ENCODE peak calls at places on chromosomes 11 and 22, in four cellular contexts. O, R, Q and I are unnamed samples.

GRCh38 chr11:111846640-111847039 is 24.7 kb downstream of the ALG9 start:
- DNase-seq in O (no peak), R (no peak), Q (no peak), I (no peak)

GRCh38 chr11:65960824-65961266 is 689 bp upstream of the SART1 start:
- DNase-seq in O (no peak), R (no peak), Q (no peak), I (no peak)

GRCh38 chr11:61477734-61478148 is 30.8 kb upstream of the LRRC10B start:
- DNase-seq in O (no peak), R (no peak), Q (peak), I (peak)

GRCh38 chr11:32706985-32707736 is 87.3 kb downstream of the CCDC73 start:
- DNase-seq in O (peak), R (no peak), Q (no peak), I (no peak)

GRCh38 chr11:11618973-11619435 is 2.8 kb downstream of the GALNT18 start:
- DNase-seq in O (no peak), R (no peak), Q (no peak), I (no peak)

GRCh38 chr22:46180370-46181137 is 30.2 kb downstream of the PPARA start:
- DNase-seq in O (no peak), R (no peak), Q (no peak), I (no peak)

GRCh38 chr11:15123849-15124248 is 9.1 kb downstream of the INSC start:
- DNase-seq in O (no peak), R (no peak), Q (no peak), I (no peak)

GRCh38 chr11:96465537-96465936 is 75.7 kb downstream of the JRKL start:
- DNase-seq in O (no peak), R (no peak), Q (no peak), I (no peak)

GRCh38 chr11:65572356-65573043 is at the start of gene FAM89B:
- DNase-seq in O (no peak), R (peak), Q (peak), I (peak)

GRCh38 chr22:23834830-23835772 is 3.7 kb downstream of the DERL3 start:
- DNase-seq in O (no peak), R (no peak), Q (peak), I (no peak)

GRCh38 chr22:17785185-17786184 is 11.2 kb upstream of the BID start:
- DNase-seq in O (no peak), R (no peak), Q (peak), I (peak)

GRCh38 chr11:46315783-46316563 is 31.3 kb upstream of the DGKZ start:
- DNase-seq in O (no peak), R (no peak), Q (peak), I (no peak)

GRCh38 chr11:134531331-134532135 is 119.5 kb upstream of the B3GAT1 start:
- DNase-seq in O (no peak), R (peak), Q (no peak), I (peak)

GRCh38 chr11:112478806-112479205 is 218.1 kb upstream of the PLET1 start:
- DNase-seq in O (no peak), R (no peak), Q (no peak), I (no peak)

GRCh38 chr11:79244805-79245197 is 196.0 kb downstream of the TENM4 start:
- DNase-seq in O (no peak), R (no peak), Q (no peak), I (no peak)

GRCh38 chr11:61092280-61092766 is 10.0 kb upstream of the CD5 start:
- DNase-seq in O (no peak), R (no peak), Q (no peak), I (no peak)

GRCh38 chr11:115613986-115614625 is 109.9 kb upstream of the CADM1 start:
- DNase-seq in O (no peak), R (no peak), Q (no peak), I (no peak)

GRCh38 chr11:114296979-114297372 is 777 bp downstream of the NNMT start:
- DNase-seq in O (no peak), R (no peak), Q (no peak), I (no peak)

GRCh38 chr22:46501701-46502100 is 35.7 kb downstream of the CELSR1 start:
- DNase-seq in O (peak), R (no peak), Q (no peak), I (no peak)

GRCh38 chr11:126358763-126359160 is 3.3 kb downstream of the ST3GAL4 start:
- DNase-seq in O (no peak), R (no peak), Q (no peak), I (no peak)

GRCh38 chr11:6353367-6353987 is 33.2 kb upstream of the CAVIN3 start:
- DNase-seq in O (no peak), R (peak), Q (peak), I (peak)

GRCh38 chr22:44724416-44724815 is 22.4 kb downstream of the PRR5 start:
- DNase-seq in O (no peak), R (no peak), Q (no peak), I (no peak)

GRCh38 chr11:114132427-114132826 is 72.9 kb downstream of the ZBTB16 start:
- DNase-seq in O (no peak), R (no peak), Q (no peak), I (no peak)

GRCh38 chr11:62069961-62070919 is 53.6 kb upstream of the INCENP start:
- DNase-seq in O (no peak), R (no peak), Q (no peak), I (no peak)

GRCh38 chr11:46003647-46004046 is 81.2 kb downstream of the LARGE2 start:
- DNase-seq in O (peak), R (no peak), Q (no peak), I (no peak)

GRCh38 chr11:98601181-98601773 is 419.5 kb upstream of the CNTN5 start:
- DNase-seq in O (no peak), R (no peak), Q (no peak), I (no peak)

DNA sequence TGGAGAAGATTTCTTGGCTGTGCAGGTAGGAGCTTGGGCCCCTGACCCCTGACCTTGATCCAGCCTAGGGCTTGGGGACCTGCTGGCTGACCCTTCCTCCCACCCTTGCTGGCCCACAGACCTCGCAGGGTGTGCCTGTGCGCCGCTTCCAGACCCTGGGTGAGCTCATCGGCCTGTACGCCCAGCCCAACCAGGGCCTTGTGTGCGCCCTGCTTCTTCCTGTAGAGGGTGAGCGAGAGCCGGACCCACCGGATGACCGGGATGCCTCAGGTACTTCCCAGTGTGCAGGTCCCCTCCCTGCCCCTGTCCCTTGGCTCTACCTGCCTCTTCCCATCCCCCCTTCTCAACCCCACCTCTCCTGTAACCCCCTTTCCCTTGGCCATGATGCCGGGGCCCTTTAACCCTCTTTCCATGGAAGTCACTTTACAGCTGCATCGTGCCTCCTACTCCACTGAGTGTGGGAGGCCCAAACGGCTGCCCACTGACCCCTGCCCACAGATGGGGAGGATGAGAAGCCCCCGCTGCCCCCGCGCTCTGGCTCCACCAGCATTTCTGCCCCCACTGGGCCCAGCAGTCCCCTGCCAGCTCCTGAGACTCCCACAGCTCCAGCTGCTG is 3.8 kb downstream of the INPPL1 start:
- DNase-seq in O (no peak), R (no peak), Q (peak), I (no peak)
- TF ChIP-seq CTCF in O (no peak), R (no peak), Q (no peak), I (no peak)

GRCh38 chr22:29156507-29156906 is 49.2 kb upstream of the EMID1 start:
- DNase-seq in O (no peak), R (no peak), Q (no peak), I (no peak)
- TF ChIP-seq CTCF in O (peak), R (no peak), Q (no peak), I (no peak)

DNA sequence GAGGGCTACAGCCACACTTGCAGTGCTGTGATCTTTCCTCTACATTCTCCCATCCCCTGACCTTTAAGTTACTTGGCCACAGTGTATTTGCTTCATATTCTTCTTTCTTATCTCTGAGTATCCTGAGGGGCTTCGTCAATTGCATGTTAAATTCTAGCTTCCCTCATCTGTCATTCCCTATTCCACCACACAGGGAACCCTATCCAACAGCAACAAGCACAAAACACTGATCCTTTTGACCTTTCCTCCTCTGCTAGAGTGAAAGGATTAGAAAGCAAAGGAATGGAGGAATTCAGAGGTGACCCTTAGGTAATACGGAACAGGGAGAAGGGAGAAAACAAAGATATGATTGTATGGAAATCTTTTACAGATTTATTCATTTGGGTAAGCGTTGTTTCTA is 1061.7 kb upstream of the TENM4 start:
- DNase-seq in O (no peak), R (no peak), Q (no peak), I (no peak)
- TF ChIP-seq CTCF in O (no peak), R (no peak), Q (no peak), I (no peak)

GRCh38 chr11:104690243-104690642 is 208.0 kb downstream of the CASP12 start:
- DNase-seq in O (no peak), R (no peak), Q (no peak), I (no peak)

GRCh38 chr11:104694259-104695070 is 203.8 kb downstream of the CASP12 start:
- DNase-seq in O (no peak), R (no peak), Q (no peak), I (no peak)

DNA sequence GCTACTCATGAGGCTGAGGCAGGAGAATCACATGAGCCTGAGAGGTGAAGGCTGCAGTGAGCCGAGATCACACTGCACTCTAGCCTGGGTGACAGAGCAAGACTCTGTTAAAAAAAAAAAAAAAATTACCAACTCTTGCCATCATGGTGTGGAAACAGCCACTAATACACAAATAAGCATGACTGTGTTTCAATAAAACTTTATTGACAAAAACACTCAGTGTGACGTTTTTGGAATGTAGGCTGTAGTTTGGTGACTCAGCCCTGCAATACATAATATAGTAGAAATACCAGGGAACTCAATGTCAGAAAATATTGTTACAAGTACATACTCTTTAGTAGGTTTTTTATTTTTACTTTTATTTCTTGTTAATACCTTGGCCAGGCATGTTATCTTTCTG is 207.1 kb downstream of the CASP12 start:
- DNase-seq in O (no peak), R (no peak), Q (no peak), I (no peak)
- TF ChIP-seq CTCF in O (no peak), R (no peak), Q (no peak), I (no peak)

DNA sequence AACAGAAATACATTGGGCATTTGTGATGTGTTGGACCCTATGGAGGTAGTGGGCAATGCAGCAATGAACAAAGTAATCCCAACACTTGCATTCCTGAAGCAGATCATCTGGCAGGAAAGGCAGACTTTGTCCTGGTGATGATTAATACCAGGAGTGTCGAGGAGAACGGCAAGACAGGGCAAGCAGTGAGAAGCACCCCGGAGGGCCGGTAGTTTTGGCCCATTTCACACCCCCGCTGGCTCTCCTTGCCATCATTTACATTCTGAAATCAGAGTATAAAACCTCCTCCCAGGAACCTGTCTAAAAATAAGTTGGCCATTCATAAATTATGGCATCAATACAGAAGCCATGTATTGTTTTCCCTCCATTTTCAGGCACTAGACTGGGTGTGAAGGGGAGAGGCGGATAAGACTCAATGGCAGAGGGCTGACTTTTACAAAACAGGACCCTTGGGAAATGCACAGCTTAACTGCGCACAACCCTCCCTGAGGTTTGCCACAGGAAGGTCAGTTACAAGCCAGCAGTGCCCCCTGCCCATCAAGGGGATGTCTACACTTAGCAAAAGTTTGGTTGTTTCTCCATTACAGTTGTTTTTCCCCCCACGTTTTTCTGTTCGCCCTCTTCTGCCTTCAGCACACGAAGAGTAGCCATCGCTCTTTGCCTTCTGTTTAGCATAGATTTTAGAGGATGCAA is 55.6 kb downstream of the OPCML start:
- DNase-seq in O (no peak), R (no peak), Q (no peak), I (no peak)
- TF ChIP-seq CTCF in O (no peak), R (no peak), Q (no peak), I (no peak)

GRCh38 chr11:80315263-80315662 is 874.4 kb upstream of the TENM4 start:
- DNase-seq in O (no peak), R (no peak), Q (no peak), I (no peak)

GRCh38 chr11:80320226-80320625 is 879.4 kb upstream of the TENM4 start:
- DNase-seq in O (no peak), R (no peak), Q (no peak), I (no peak)

GRCh38 chr11:80317612-80318011 is 876.8 kb upstream of the TENM4 start:
- DNase-seq in O (no peak), R (no peak), Q (no peak), I (no peak)

GRCh38 chr11:80320765-80321164 is 879.9 kb upstream of the TENM4 start:
- DNase-seq in O (no peak), R (no peak), Q (no peak), I (no peak)
- TF ChIP-seq CTCF in O (no peak), R (no peak), Q (no peak), I (no peak)

GRCh38 chr11:837990-838307 is 4.4 kb downstream of the POLR2L start:
- DNase-seq in O (no peak), R (no peak), Q (no peak), I (no peak)

GRCh38 chr11:839280-839623 is 3.1 kb downstream of the POLR2L start:
- DNase-seq in O (no peak), R (no peak), Q (no peak), I (no peak)

GRCh38 chr11:838441-839279 is 3.7 kb downstream of the POLR2L start:
- DNase-seq in O (no peak), R (no peak), Q (peak), I (no peak)

GRCh38 chr11:841981-842369 is 354 bp downstream of the POLR2L start:
- DNase-seq in O (no peak), R (no peak), Q (no peak), I (no peak)

GRCh38 chr11:839875-840617 is 2.3 kb downstream of the POLR2L start:
- DNase-seq in O (no peak), R (no peak), Q (no peak), I (no peak)
- TF ChIP-seq CTCF in O (peak), R (no peak), Q (no peak), I (no peak)

DNA sequence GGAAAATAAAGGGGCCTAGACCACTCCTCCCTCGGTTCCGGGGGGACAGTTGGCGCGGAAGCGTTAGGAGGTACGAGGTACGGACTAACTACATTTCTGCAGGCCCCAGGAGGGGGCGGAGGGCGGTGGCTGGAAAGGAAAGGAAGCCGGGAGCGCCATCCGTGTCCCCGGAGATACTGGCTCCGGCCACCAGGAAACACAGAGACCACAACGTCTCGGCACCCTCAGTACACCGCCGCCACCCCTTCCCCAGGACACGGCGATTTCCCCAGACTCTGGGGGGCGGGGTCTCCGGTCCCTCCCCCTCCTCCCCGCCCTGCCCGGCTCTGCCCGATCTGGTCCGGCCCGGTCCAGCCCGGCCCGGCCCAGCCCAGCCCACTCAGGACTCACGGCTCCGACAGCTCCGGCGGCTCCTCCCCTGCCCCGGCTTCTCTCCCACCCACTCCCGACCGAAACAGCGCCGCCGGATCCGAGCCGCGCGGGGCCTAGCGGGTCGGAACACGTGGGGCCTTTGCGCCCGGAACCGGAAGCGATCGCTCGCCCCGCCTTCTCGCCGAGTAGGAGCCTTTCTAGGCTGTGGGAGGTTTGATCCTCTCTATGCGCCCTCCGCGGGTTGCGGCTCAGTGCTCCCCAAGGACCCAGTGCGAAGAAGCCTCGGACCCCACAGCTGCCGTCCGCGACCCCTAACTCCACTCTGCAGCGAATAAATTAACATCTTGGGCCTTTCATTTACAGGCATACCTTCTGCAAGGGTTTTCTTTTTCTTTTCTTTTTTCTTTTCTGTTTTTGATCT is at the start of gene ZNF202:
- DNase-seq in O (peak), R (peak), Q (peak), I (peak)
- TF ChIP-seq CTCF in O (peak), R (peak), Q (peak), I (no peak)

GRCh38 chr11:121540627-121541026 is 87.9 kb upstream of the SORL1-AS1 start:
- DNase-seq in O (no peak), R (no peak), Q (no peak), I (no peak)
- TF ChIP-seq CTCF in O (no peak), R (no peak), Q (no peak), I (no peak)

GRCh38 chr22:35726933-35727332 is 9.3 kb downstream of the APOL5 start:
- DNase-seq in O (no peak), R (no peak), Q (no peak), I (no peak)

GRCh38 chr22:35729309-35729698 is 11.6 kb downstream of the APOL5 start:
- DNase-seq in O (no peak), R (no peak), Q (no peak), I (no peak)

GRCh38 chr22:35728639-35729308 is 11.1 kb downstream of the APOL5 start:
- DNase-seq in O (no peak), R (no peak), Q (peak), I (no peak)

GRCh38 chr22:35726398-35726797 is 8.7 kb downstream of the APOL5 start:
- DNase-seq in O (no peak), R (no peak), Q (no peak), I (no peak)

GRCh38 chr22:35727436-35727835 is 9.8 kb downstream of the APOL5 start:
- DNase-seq in O (no peak), R (no peak), Q (no peak), I (no peak)
- TF ChIP-seq CTCF in O (no peak), R (no peak), Q (no peak), I (no peak)